ENCODE peak calls at places on chromosomes 4 and X, in nine cellular contexts. D, V, N, S, R, K, C, B and H are unnamed samples.

GRCh38 chr4:33494150-33494549 is 2750.2 kb downstream of the ARAP2 start:
- DNase-seq in K (peak), V (no peak), N (no peak), B (no peak), C (no peak), D (no peak), R (no peak), S (no peak), H (no peak)

GRCh38 chrX:39821011-39821708 is 276.6 kb downstream of the BCOR start:
- DNase-seq in V (no peak), R (peak), B (peak), D (no peak), C (peak), K (peak), S (no peak), N (no peak), H (no peak)

GRCh38 chr4:133147365-133147821 is 1.7 kb upstream of the PCDH10 start:
- DNase-seq in C (peak), S (no peak), V (no peak), D (no peak), N (no peak), R (no peak), K (no peak), B (no peak), H (no peak)

GRCh38 chr4:3031357-3032064 is 42.8 kb downstream of the HTT-AS start:
- DNase-seq in K (no peak), B (no peak), R (no peak), S (no peak), N (no peak), V (no peak), D (no peak), C (no peak), H (no peak)

GRCh38 chr4:118865091-118865708 is 23.5 kb upstream of the SYNPO2 start:
- DNase-seq in N (no peak), R (peak), D (no peak), S (peak), C (peak), V (no peak), K (peak), B (peak), H (peak)

GRCh38 chr4:173343832-173344397 is 9.8 kb upstream of the HMGB2 start:
- DNase-seq in V (no peak), R (no peak), K (no peak), B (no peak), D (no peak), C (no peak), N (no peak), S (no peak), H (no peak)

GRCh38 chr4:183337833-183338232 is 15.6 kb upstream of the CLDN24 start:
- DNase-seq in V (no peak), R (no peak), C (no peak), D (no peak), K (no peak), N (no peak), S (no peak), B (no peak), H (no peak)

GRCh38 chrX:87517571-87518141 is at the start of gene KLHL4:
- DNase-seq in S (peak), C (peak), K (peak), R (no peak), D (peak), N (no peak), B (no peak), V (no peak), H (no peak)

GRCh38 chrX:72280210-72280882 is 3.3 kb upstream of the RPS4X start:
- DNase-seq in S (no peak), B (no peak), C (no peak), V (no peak), N (no peak), D (no peak), K (no peak), R (no peak), H (peak)

GRCh38 chrX:69424161-69424560 is 80.0 kb upstream of the NALF2 start:
- DNase-seq in K (peak), N (no peak), B (peak), V (no peak), R (no peak), S (no peak), C (no peak), D (no peak), H (peak)

GRCh38 chr4:169658970-169659735 is 38.8 kb downstream of the CLCN3 start:
- DNase-seq in S (no peak), N (no peak), C (no peak), R (no peak), B (no peak), V (no peak), D (no peak), K (no peak), H (no peak)